ENCODE peak calls at places on chromosomes 6 and 20, in five cellular contexts. G, Q, U, J and L are unnamed samples.

GRCh38 chr6:39156763-39157162 is 41.8 kb upstream of the SAYSD1 start:
- DNase-seq in U (no peak), J (no peak), Q (no peak), G (no peak), L (no peak)

GRCh38 chr20:24136659-24137246 is 148.2 kb upstream of the GGTLC1 start:
- DNase-seq in J (no peak), U (no peak), G (no peak), Q (no peak), L (no peak)

GRCh38 chr20:59780494-59781185 is 152.8 kb downstream of the SYCP2 start:
- DNase-seq in G (no peak), U (no peak), Q (no peak), J (no peak), L (no peak)

GRCh38 chr20:14723614-14724013 is 386.2 kb upstream of the FLRT3 start:
- DNase-seq in G (no peak), J (no peak), U (no peak), Q (no peak), L (no peak)

GRCh38 chr6:3615391-3616380 is 135.8 kb downstream of the PXDC1 start:
- DNase-seq in G (no peak), Q (no peak), U (no peak), J (no peak), L (no peak)

GRCh38 chr6:31299511-31299910 is 27.6 kb upstream of the HLA-C start:
- DNase-seq in G (no peak), J (no peak), Q (no peak), U (no peak), L (no peak)

GRCh38 chr20:18428490-18429173 is 38.2 kb downstream of the DZANK1 start:
- DNase-seq in G (no peak), U (peak), Q (no peak), J (no peak), L (peak)

GRCh38 chr20:38872036-38872435 is 54.2 kb upstream of the FAM83D start:
- DNase-seq in G (peak), Q (no peak), U (no peak), J (no peak), L (no peak)

GRCh38 chr6:127343753-127344659 is 597 bp upstream of the ECHDC1 start:
- DNase-seq in U (no peak), G (peak), J (peak), Q (no peak), L (peak)

GRCh38 chr6:47097092-47097945 is 55.2 kb upstream of the ADGRF1 start:
- DNase-seq in Q (peak), G (peak), U (no peak), J (peak), L (peak)

GRCh38 chr6:2791124-2792050 is 26.2 kb downstream of the WRNIP1 start:
- DNase-seq in U (peak), G (peak), Q (peak), J (peak), L (peak)

GRCh38 chr20:23515250-23515939 is 24.5 kb downstream of the CST8 start:
- DNase-seq in U (no peak), G (no peak), J (no peak), Q (no peak), L (peak)

GRCh38 chr6:142462260-142462659 is 160.5 kb downstream of the ADGRG6 start:
- DNase-seq in Q (no peak), U (no peak), J (no peak), G (no peak), L (no peak)

GRCh38 chr6:66992660-66993059 is 1285.6 kb upstream of the EYS start:
- DNase-seq in U (no peak), G (no peak), J (no peak), Q (no peak), L (no peak)

GRCh38 chr6:170523256-170524187 is 29.6 kb downstream of the PSMB1 start:
- DNase-seq in G (no peak), U (no peak), Q (no peak), J (no peak), L (no peak)

GRCh38 chr6:44642870-44643522 is 255.5 kb downstream of the CDC5L start:
- DNase-seq in U (no peak), J (no peak), Q (no peak), G (no peak), L (peak)

GRCh38 chr6:82415820-82416219 is 52.2 kb downstream of the TPBG start:
- DNase-seq in Q (no peak), J (no peak), U (no peak), G (no peak), L (no peak)

GRCh38 chr6:47242483-47243386 is 67.0 kb downstream of the TNFRSF21 start:
- DNase-seq in U (peak), G (peak), J (peak), Q (peak), L (peak)

GRCh38 chr6:127186889-127187288 is 68.4 kb downstream of the RSPO3 start:
- DNase-seq in Q (peak), U (peak), J (peak), G (peak), L (no peak)

GRCh38 chr20:44770480-44771171 is 25.0 kb downstream of the KCNK15 start:
- DNase-seq in Q (no peak), J (no peak), G (peak), U (no peak), L (no peak)

GRCh38 chr6:111559193-111560097 is 46.2 kb downstream of the TRAF3IP2 start:
- DNase-seq in J (no peak), U (no peak), Q (no peak), G (peak), L (no peak)

GRCh38 chr6:81669445-81669844 is 83.0 kb downstream of the TENT5A start:
- DNase-seq in J (no peak), Q (no peak), U (no peak), G (no peak), L (no peak)

GRCh38 chr6:83883240-83883639 is 23.8 kb downstream of the CYB5R4 start:
- DNase-seq in J (no peak), Q (no peak), U (no peak), G (no peak), L (peak)

GRCh38 chr6:110410534-110410933 is 4.8 kb downstream of the DDO start:
- DNase-seq in G (no peak), Q (no peak), U (no peak), J (no peak), L (no peak)

GRCh38 chr6:11810039-11810541 is 31.5 kb upstream of the ADTRP start:
- DNase-seq in J (no peak), Q (no peak), G (no peak), U (peak), L (peak)

GRCh38 chr20:8933391-8933807 is 135.5 kb upstream of the PLCB4 start:
- DNase-seq in G (no peak), U (no peak), Q (no peak), J (peak), L (no peak)

GRCh38 chr6:165245716-165246115 is 63.7 kb downstream of the C6orf118 start:
- DNase-seq in U (no peak), G (no peak), Q (no peak), J (no peak), L (peak)

GRCh38 chr6:90411292-90411781 is 114.7 kb upstream of the BACH2 start:
- DNase-seq in G (no peak), U (no peak), J (no peak), Q (peak), L (peak)

GRCh38 chr6:133778414-133778813 is 110.5 kb upstream of the TCF21 start:
- DNase-seq in Q (no peak), J (no peak), G (no peak), U (no peak), L (peak)

GRCh38 chr6:37056439-37057127 is 51.1 kb downstream of the FGD2 start:
- DNase-seq in J (no peak), U (no peak), Q (peak), G (no peak), L (no peak)

GRCh38 chr6:84546427-84546914 is 217.9 kb downstream of the TBX18 start:
- DNase-seq in Q (no peak), G (no peak), J (peak), U (no peak), L (peak)

GRCh38 chr20:1060985-1061384 is 57.4 kb upstream of the PSMF1 start:
- DNase-seq in J (no peak), Q (no peak), G (no peak), U (no peak), L (no peak)

GRCh38 chr20:1588869-1589460 is 30.8 kb downstream of the SIRPB1 start:
- DNase-seq in Q (no peak), J (no peak), G (no peak), U (no peak), L (peak)

GRCh38 chr20:37362821-37363220 is 16.9 kb downstream of the SRC start:
- DNase-seq in G (no peak), U (no peak), J (no peak), Q (no peak), L (no peak)

GRCh38 chr20:62203378-62204030 is 16.6 kb downstream of the HRH3 start:
- DNase-seq in U (peak), J (no peak), G (no peak), Q (no peak), L (peak)

DNA sequence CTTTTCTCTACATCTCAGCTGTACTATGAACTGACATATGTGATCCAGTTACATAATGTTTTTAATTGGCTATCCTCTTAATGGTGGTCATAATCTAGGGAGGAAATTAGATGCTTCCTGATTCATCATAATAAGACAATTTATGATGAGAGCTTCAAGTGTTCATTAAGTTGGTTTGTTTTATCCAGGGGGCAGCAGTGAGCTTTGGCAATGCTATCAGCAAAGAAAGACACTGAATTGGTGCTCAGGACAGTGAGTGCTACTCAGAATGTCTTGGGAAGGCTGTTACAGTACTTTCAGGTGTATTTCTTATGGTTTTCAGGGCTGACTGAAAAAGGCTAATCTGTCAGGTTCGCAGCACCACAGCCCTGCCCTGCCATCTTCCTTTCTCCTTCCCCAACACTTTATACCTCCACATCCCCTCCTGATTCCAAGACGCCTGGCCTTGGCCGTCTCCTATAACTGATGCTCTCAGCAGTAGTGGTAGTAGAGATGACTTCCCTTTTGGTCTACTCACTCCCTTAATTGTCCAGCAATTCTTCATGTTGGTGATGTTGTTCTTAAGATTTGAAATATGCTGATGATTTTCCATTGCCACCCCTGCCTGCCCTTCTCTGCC is 67.0 kb upstream of the TNFAIP3 start:
- DNase-seq in J (peak), Q (peak), G (peak), U (no peak), L (peak)
- TF ChIP-seq CTCF in J (peak), Q (peak), G (peak), U (peak), L (peak)

DNA sequence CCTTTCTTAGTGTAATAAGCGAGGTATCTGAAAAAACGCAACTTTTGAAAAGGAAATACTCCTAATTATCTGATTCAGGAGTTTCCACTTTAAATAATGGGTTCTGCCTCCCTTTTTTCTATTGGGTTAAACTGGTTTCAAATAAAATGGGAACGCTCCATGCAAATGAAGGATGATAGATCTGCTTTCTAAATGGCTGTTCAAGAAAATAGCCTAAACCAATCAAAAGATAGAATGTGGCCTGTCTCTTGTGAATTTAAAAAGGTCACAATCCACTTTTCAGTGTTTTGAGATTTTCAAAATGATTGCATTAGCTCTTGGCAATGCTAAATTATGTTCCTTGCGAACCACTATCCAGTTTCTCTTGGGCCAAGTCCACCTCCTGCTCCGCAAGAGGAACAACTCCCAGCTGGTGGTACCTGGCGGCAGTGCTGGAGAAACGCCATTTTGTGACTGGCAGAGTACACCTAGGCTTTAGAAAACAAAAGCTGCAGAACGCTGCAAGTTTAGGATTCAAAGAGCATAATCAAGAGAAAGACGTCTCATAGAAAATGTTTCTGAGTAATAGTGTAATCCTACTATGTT is 56.8 kb downstream of the TRIM38 start:
- DNase-seq in Q (no peak), U (no peak), J (no peak), G (no peak), L (peak)
- H3K4me3 ChIP-seq in Q (no peak), U (no peak), J (no peak), G (peak), L (peak)

GRCh38 chr6:119612871-119613515 is 263.4 kb upstream of the MAN1A1 start:
- DNase-seq in Q (no peak), G (no peak), J (no peak), U (no peak), L (peak)

GRCh38 chr6:119609865-119610264 is 260.3 kb upstream of the MAN1A1 start:
- DNase-seq in G (no peak), U (no peak), J (no peak), Q (no peak), L (no peak)

GRCh38 chr6:119610265-119610664 is 260.7 kb upstream of the MAN1A1 start:
- DNase-seq in Q (no peak), U (no peak), G (no peak), J (no peak), L (no peak)

GRCh38 chr6:119612176-119612870 is 262.8 kb upstream of the MAN1A1 start:
- DNase-seq in G (no peak), U (no peak), Q (no peak), J (no peak), L (peak)

GRCh38 chr6:119614138-119614537 is 264.6 kb upstream of the MAN1A1 start:
- DNase-seq in U (no peak), J (no peak), Q (no peak), G (no peak), L (no peak)
- TF ChIP-seq CTCF in U (no peak), J (no peak), Q (no peak), G (no peak), L (no peak)

DNA sequence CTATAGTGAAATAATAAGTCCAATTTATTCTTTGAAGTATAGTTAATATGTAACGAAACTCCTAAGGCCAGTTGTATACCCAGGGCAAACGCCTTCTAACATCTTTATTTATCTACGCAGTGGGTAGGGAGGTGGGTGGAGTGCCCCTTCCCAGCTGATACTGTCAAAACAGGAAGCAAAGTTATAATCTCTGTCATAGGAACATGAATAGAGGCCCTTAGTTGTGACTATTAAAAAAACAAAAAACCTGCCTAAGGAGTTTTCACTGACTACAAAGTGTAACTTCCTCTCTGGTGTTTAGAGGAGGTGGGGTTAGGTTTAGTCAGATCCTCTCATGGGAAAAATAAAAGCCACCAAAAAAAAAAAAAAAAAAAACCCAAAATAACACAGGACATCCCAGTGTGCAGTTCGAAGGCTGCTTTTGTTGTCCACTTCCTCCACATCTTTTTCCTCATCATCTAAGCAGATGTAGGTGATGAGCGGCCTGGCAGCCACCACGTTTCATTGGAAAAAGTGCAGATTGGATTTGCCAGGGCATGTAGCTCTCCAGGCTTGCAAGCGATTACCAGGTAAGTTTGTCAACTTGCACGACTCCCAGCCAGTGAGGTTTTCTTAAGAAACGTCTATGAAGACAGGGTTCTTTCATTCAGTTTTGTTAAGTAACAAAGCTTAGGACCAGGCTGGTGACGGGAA is 58.7 kb downstream of the UTRN start:
- DNase-seq in J (no peak), Q (no peak), U (no peak), G (peak), L (no peak)
- H3K4me3 ChIP-seq in J (no peak), Q (no peak), U (peak), G (peak), L (no peak)